ENCODE peak calls at places on chromosomes 3 and 15, in nine cellular contexts. J, W, H, R, Z, X, S, V and D are unnamed samples.
A peak's percentile ranks its signal among the peaks of the same experiment; 100 is the strongest.

GRCh38 chr3:57079221-57079831 is 18.9 kb downstream of the SPATA12 start:
- DNase-seq in R (no peak), W (no peak), V (no peak), X (peak; percentile 44), J (no peak), Z (no peak), H (no peak), S (no peak), D (no peak)

GRCh38 chr3:172209333-172210321 is 170.2 kb downstream of the FNDC3B start:
- DNase-seq in V (peak; percentile 20), W (peak; percentile 49), R (no peak), Z (no peak), J (no peak), X (no peak), S (no peak), H (no peak), D (no peak)

GRCh38 chr3:63992461-63993209 is 30.7 kb downstream of the PSMD6 start:
- DNase-seq in V (no peak), S (no peak), Z (no peak), R (no peak), W (no peak), H (no peak), X (no peak), J (no peak), D (no peak)

GRCh38 chr15:70186152-70186551 is 88.4 kb upstream of the TLE3 start:
- DNase-seq in R (no peak), Z (no peak), S (no peak), X (no peak), H (no peak), V (no peak), W (no peak), J (no peak), D (no peak)

GRCh38 chr3:151283907-151284461 is 5.6 kb upstream of the P2RY14 start:
- DNase-seq in V (no peak), H (no peak), R (no peak), S (no peak), W (peak; percentile 32), X (peak; percentile 12), Z (no peak), J (no peak), D (no peak)

GRCh38 chr3:136671921-136672320 is 80.3 kb downstream of the STAG1 start:
- DNase-seq in R (no peak), J (no peak), S (no peak), Z (no peak), X (peak; percentile 50), V (no peak), W (no peak), H (no peak), D (no peak)

GRCh38 chr15:31303434-31304073 is 23.1 kb upstream of the KLF13 start:
- DNase-seq in W (peak; percentile 55), V (no peak), H (no peak), X (no peak), Z (no peak), R (no peak), S (no peak), J (no peak), D (no peak)

GRCh38 chr3:122902326-122902725 is 107.5 kb downstream of the SLC49A4 start:
- DNase-seq in J (no peak), W (no peak), R (no peak), V (no peak), X (peak; percentile 41), H (no peak), S (no peak), Z (no peak), D (no peak)

GRCh38 chr3:22175899-22176298 is 424.9 kb upstream of the ZNF385D start:
- DNase-seq in S (no peak), V (no peak), Z (no peak), R (no peak), H (no peak), W (no peak), X (peak; percentile 4), J (no peak), D (no peak)

GRCh38 chr3:44444896-44445691 is 32.4 kb downstream of the ZNF445 start:
- DNase-seq in X (no peak), J (no peak), H (no peak), W (no peak), V (no peak), R (no peak), S (no peak), Z (no peak), D (no peak)

GRCh38 chr15:75437721-75438120 is 13.8 kb downstream of the SIN3A start:
- DNase-seq in Z (no peak), H (no peak), S (no peak), V (no peak), W (no peak), J (no peak), R (no peak), X (no peak), D (no peak)

GRCh38 chr15:42239528-42240245 is 31.6 kb upstream of the VPS39 start:
- DNase-seq in V (no peak), W (no peak), S (no peak), Z (no peak), H (no peak), J (no peak), R (no peak), X (peak; percentile 14), D (no peak)

GRCh38 chr3:188262913-188263683 is 109.1 kb downstream of the LPP start:
- DNase-seq in J (no peak), H (no peak), V (peak; percentile 50), S (no peak), X (peak; percentile 96), R (no peak), Z (peak; percentile 97), W (no peak), D (no peak)

GRCh38 chr3:79461129-79461792 is 306.5 kb downstream of the ROBO1 start:
- DNase-seq in X (peak; percentile 4), R (no peak), W (no peak), J (no peak), S (no peak), Z (no peak), V (no peak), H (no peak), D (no peak)

GRCh38 chr3:31577232-31577631 is 44.5 kb downstream of the STT3B start:
- DNase-seq in S (no peak), W (no peak), X (no peak), J (no peak), H (no peak), R (no peak), Z (no peak), V (no peak), D (no peak)

GRCh38 chr15:40830884-40831283 is 2.4 kb upstream of the PPP1R14D start:
- DNase-seq in R (peak; percentile 87), S (no peak), V (no peak), J (no peak), Z (no peak), W (no peak), H (no peak), X (no peak), D (no peak)

GRCh38 chr3:9704343-9705322 is 1.0 kb downstream of the CPNE9 start:
- DNase-seq in R (no peak), W (peak; percentile 46), H (no peak), S (no peak), V (no peak), Z (peak; percentile 43), X (peak; percentile 41), J (peak; percentile 14), D (peak; percentile 92)

GRCh38 chr15:49847937-49848823 is 227.3 kb downstream of the DTWD1 start:
- DNase-seq in H (no peak), X (peak; percentile 92), Z (no peak), S (no peak), W (no peak), R (no peak), J (no peak), V (no peak), D (no peak)

GRCh38 chr15:28977377-28978010 is 91.7 kb downstream of the APBA2 start:
- DNase-seq in X (peak; percentile 97), W (peak; percentile 58), S (no peak), R (no peak), H (no peak), J (no peak), Z (peak; percentile 92), V (peak; percentile 60), D (no peak)

GRCh38 chr15:63387741-63388468 is 6.3 kb upstream of the CA12 start:
- DNase-seq in X (no peak), J (no peak), Z (no peak), R (no peak), W (no peak), S (no peak), H (no peak), V (no peak), D (no peak)

GRCh38 chr3:161430307-161430706 is 59.0 kb upstream of the SPTSSB start:
- DNase-seq in J (no peak), X (no peak), R (no peak), S (no peak), H (no peak), V (no peak), W (no peak), Z (no peak), D (no peak)

GRCh38 chr15:70461992-70462391 is 301.4 kb downstream of the UACA start:
- DNase-seq in X (no peak), S (no peak), H (no peak), W (no peak), J (no peak), Z (no peak), R (no peak), V (no peak), D (no peak)

GRCh38 chr3:114649331-114649730 is 355.5 kb downstream of the TIGIT start:
- DNase-seq in J (no peak), R (no peak), X (peak; percentile 89), H (no peak), W (no peak), Z (peak; percentile 69), V (no peak), S (no peak), D (no peak)

GRCh38 chr3:71564361-71564760 is 19.2 kb downstream of the FOXP1 start:
- DNase-seq in W (no peak), Z (no peak), R (no peak), S (no peak), X (no peak), V (no peak), H (no peak), J (no peak), D (no peak)

GRCh38 chr15:90883971-90884718 is at the start of gene FES:
- DNase-seq in H (no peak), V (no peak), R (no peak), W (peak; percentile 81), X (peak; percentile 48), Z (peak; percentile 77), J (no peak), S (no peak), D (no peak)

GRCh38 chr3:116166121-116166520 is 279.2 kb downstream of the LSAMP start:
- DNase-seq in V (no peak), X (no peak), S (no peak), R (no peak), H (no peak), J (no peak), Z (no peak), W (no peak), D (no peak)

GRCh38 chr3:139979991-139980390 is 45.0 kb downstream of the CLSTN2 start:
- DNase-seq in S (no peak), J (no peak), X (no peak), Z (no peak), R (no peak), V (no peak), H (no peak), W (no peak), D (no peak)

GRCh38 chr15:85583404-85584390 is 203.3 kb downstream of the AKAP13 start:
- DNase-seq in S (no peak), R (no peak), X (peak; percentile 86), J (no peak), H (no peak), W (peak; percentile 70), Z (peak; percentile 62), V (no peak), D (no peak)

GRCh38 chr3:104279617-104280016 is 1087.1 kb upstream of the ALCAM start:
- DNase-seq in J (no peak), W (no peak), R (no peak), V (no peak), Z (peak; percentile 33), X (peak; percentile 92), S (no peak), H (no peak), D (no peak)

GRCh38 chr3:23017800-23018199 is 185.3 kb upstream of the UBE2E2 start:
- DNase-seq in V (no peak), W (no peak), J (no peak), S (no peak), H (no peak), X (peak; percentile 50), R (no peak), Z (peak; percentile 7), D (no peak)

GRCh38 chr3:113231827-113232253 is 20.5 kb downstream of the BOC start:
- DNase-seq in R (peak; percentile 61), W (no peak), J (no peak), V (no peak), S (no peak), X (peak; percentile 93), Z (peak; percentile 18), H (no peak), D (no peak)